ENCODE peak calls at places on chromosomes 3 and 15, in nine cellular contexts. One of them, this sample, is unnamed.

GRCh38 chr3:71006810-71007785 is 576.4 kb downstream of the FOXP1 start:
- DNase-seq in A549: peak
- DNase-seq in lung: no peak
- DNase-seq in left ventricle myocardium inferior: no peak
- DNase-seq in thyroid gland: peak
- DNase-seq in CD4-positive, alpha-beta T cell: no peak
- DNase-seq in neural progenitor cell: peak
- DNase-seq in WERI-Rb-1: no peak
- DNase-seq in retinal pigment epithelial cell: no peak
- DNase-seq in this sample: no peak

GRCh38 chr3:28287046-28287445 is 45.6 kb downstream of the CMC1 start:
- DNase-seq in retinal pigment epithelial cell: no peak
- DNase-seq in left ventricle myocardium inferior: no peak
- DNase-seq in A549: no peak
- DNase-seq in lung: no peak
- DNase-seq in thyroid gland: no peak
- DNase-seq in CD4-positive, alpha-beta T cell: no peak
- DNase-seq in neural progenitor cell: no peak
- DNase-seq in WERI-Rb-1: no peak
- DNase-seq in this sample: no peak

GRCh38 chr15:90018216-90018831 is 17.2 kb downstream of the ZNF710 start:
- DNase-seq in left ventricle myocardium inferior: no peak
- DNase-seq in A549: no peak
- DNase-seq in neural progenitor cell: no peak
- DNase-seq in retinal pigment epithelial cell: no peak
- DNase-seq in lung: no peak
- DNase-seq in thyroid gland: no peak
- DNase-seq in WERI-Rb-1: no peak
- DNase-seq in CD4-positive, alpha-beta T cell: no peak
- DNase-seq in this sample: no peak

GRCh38 chr3:195139091-195139875 is 131.7 kb downstream of the XXYLT1 start:
- DNase-seq in WERI-Rb-1: no peak
- DNase-seq in retinal pigment epithelial cell: no peak
- DNase-seq in lung: no peak
- DNase-seq in thyroid gland: no peak
- DNase-seq in A549: no peak
- DNase-seq in neural progenitor cell: no peak
- DNase-seq in CD4-positive, alpha-beta T cell: no peak
- DNase-seq in left ventricle myocardium inferior: no peak
- DNase-seq in this sample: no peak

GRCh38 chr3:166663194-166663593 is 716.9 kb downstream of the ZBBX start:
- DNase-seq in A549: no peak
- DNase-seq in thyroid gland: no peak
- DNase-seq in CD4-positive, alpha-beta T cell: no peak
- DNase-seq in neural progenitor cell: no peak
- DNase-seq in WERI-Rb-1: no peak
- DNase-seq in lung: no peak
- DNase-seq in left ventricle myocardium inferior: no peak
- DNase-seq in retinal pigment epithelial cell: no peak
- DNase-seq in this sample: no peak

GRCh38 chr3:142947799-142948575 is 15.5 kb downstream of the PAQR9 start:
- DNase-seq in neural progenitor cell: no peak
- DNase-seq in retinal pigment epithelial cell: no peak
- DNase-seq in lung: no peak
- DNase-seq in A549: no peak
- DNase-seq in left ventricle myocardium inferior: no peak
- DNase-seq in CD4-positive, alpha-beta T cell: no peak
- DNase-seq in WERI-Rb-1: no peak
- DNase-seq in thyroid gland: no peak
- DNase-seq in this sample: no peak

GRCh38 chr3:129282727-129283327 is 4.2 kb downstream of the HMCES start:
- DNase-seq in A549: no peak
- DNase-seq in retinal pigment epithelial cell: no peak
- DNase-seq in thyroid gland: no peak
- DNase-seq in CD4-positive, alpha-beta T cell: no peak
- DNase-seq in left ventricle myocardium inferior: no peak
- DNase-seq in neural progenitor cell: no peak
- DNase-seq in lung: no peak
- DNase-seq in WERI-Rb-1: no peak
- DNase-seq in this sample: no peak

GRCh38 chr15:23038741-23039150 is 623 bp downstream of the TUBGCP5 start:
- DNase-seq in lung: no peak
- DNase-seq in A549: peak
- DNase-seq in neural progenitor cell: no peak
- DNase-seq in thyroid gland: peak
- DNase-seq in left ventricle myocardium inferior: no peak
- DNase-seq in CD4-positive, alpha-beta T cell: no peak
- DNase-seq in retinal pigment epithelial cell: peak
- DNase-seq in WERI-Rb-1: no peak
- DNase-seq in this sample: no peak

GRCh38 chr3:14647976-14648955 is 3.3 kb upstream of the CCDC174 start:
- DNase-seq in CD4-positive, alpha-beta T cell: no peak
- DNase-seq in neural progenitor cell: no peak
- DNase-seq in left ventricle myocardium inferior: no peak
- DNase-seq in retinal pigment epithelial cell: no peak
- DNase-seq in A549: no peak
- DNase-seq in thyroid gland: no peak
- DNase-seq in lung: no peak
- DNase-seq in WERI-Rb-1: peak
- DNase-seq in this sample: no peak

GRCh38 chr3:143056372-143056771 is 55.0 kb downstream of the U2SURP start:
- DNase-seq in thyroid gland: no peak
- DNase-seq in WERI-Rb-1: no peak
- DNase-seq in left ventricle myocardium inferior: no peak
- DNase-seq in neural progenitor cell: no peak
- DNase-seq in lung: no peak
- DNase-seq in CD4-positive, alpha-beta T cell: no peak
- DNase-seq in A549: no peak
- DNase-seq in retinal pigment epithelial cell: no peak
- DNase-seq in this sample: no peak

GRCh38 chr3:8303466-8303865 is 198.2 kb upstream of the LMCD1 start:
- DNase-seq in retinal pigment epithelial cell: no peak
- DNase-seq in thyroid gland: no peak
- DNase-seq in lung: no peak
- DNase-seq in left ventricle myocardium inferior: no peak
- DNase-seq in WERI-Rb-1: no peak
- DNase-seq in neural progenitor cell: no peak
- DNase-seq in A549: no peak
- DNase-seq in CD4-positive, alpha-beta T cell: no peak
- DNase-seq in this sample: no peak

GRCh38 chr3:150064952-150065351 is 94.3 kb upstream of the PFN2 start:
- DNase-seq in A549: no peak
- DNase-seq in retinal pigment epithelial cell: no peak
- DNase-seq in thyroid gland: no peak
- DNase-seq in neural progenitor cell: no peak
- DNase-seq in WERI-Rb-1: no peak
- DNase-seq in CD4-positive, alpha-beta T cell: no peak
- DNase-seq in lung: no peak
- DNase-seq in left ventricle myocardium inferior: no peak
- DNase-seq in this sample: no peak

GRCh38 chr3:9314796-9315195 is 48.1 kb upstream of the THUMPD3 start:
- DNase-seq in A549: no peak
- DNase-seq in neural progenitor cell: no peak
- DNase-seq in lung: no peak
- DNase-seq in CD4-positive, alpha-beta T cell: no peak
- DNase-seq in WERI-Rb-1: no peak
- DNase-seq in thyroid gland: no peak
- DNase-seq in retinal pigment epithelial cell: no peak
- DNase-seq in left ventricle myocardium inferior: no peak
- DNase-seq in this sample: no peak

GRCh38 chr3:46206284-46206683 is 1.8 kb downstream of the CCR1 start:
- DNase-seq in WERI-Rb-1: no peak
- DNase-seq in retinal pigment epithelial cell: no peak
- DNase-seq in CD4-positive, alpha-beta T cell: no peak
- DNase-seq in neural progenitor cell: no peak
- DNase-seq in thyroid gland: no peak
- DNase-seq in lung: no peak
- DNase-seq in A549: no peak
- DNase-seq in left ventricle myocardium inferior: no peak
- DNase-seq in this sample: no peak

GRCh38 chr3:46205286-46205960 is 2.7 kb downstream of the CCR1 start:
- DNase-seq in CD4-positive, alpha-beta T cell: no peak
- DNase-seq in retinal pigment epithelial cell: no peak
- DNase-seq in left ventricle myocardium inferior: no peak
- DNase-seq in thyroid gland: no peak
- DNase-seq in WERI-Rb-1: no peak
- DNase-seq in A549: no peak
- DNase-seq in lung: no peak
- DNase-seq in neural progenitor cell: no peak
- DNase-seq in this sample: no peak

GRCh38 chr3:46209751-46210470 is 1.8 kb upstream of the CCR1 start:
- DNase-seq in lung: no peak
- DNase-seq in CD4-positive, alpha-beta T cell: no peak
- DNase-seq in retinal pigment epithelial cell: no peak
- DNase-seq in left ventricle myocardium inferior: no peak
- DNase-seq in thyroid gland: no peak
- DNase-seq in neural progenitor cell: no peak
- DNase-seq in WERI-Rb-1: no peak
- DNase-seq in A549: no peak
- DNase-seq in this sample: no peak

GRCh38 chr3:46209053-46209452 is 940 bp upstream of the CCR1 start:
- DNase-seq in WERI-Rb-1: no peak
- DNase-seq in left ventricle myocardium inferior: no peak
- DNase-seq in neural progenitor cell: no peak
- DNase-seq in lung: no peak
- DNase-seq in A549: no peak
- DNase-seq in CD4-positive, alpha-beta T cell: no peak
- DNase-seq in thyroid gland: no peak
- DNase-seq in retinal pigment epithelial cell: no peak
- DNase-seq in this sample: no peak

GRCh38 chr3:46208167-46208704 is at the start of gene CCR1:
- DNase-seq in WERI-Rb-1: no peak
- DNase-seq in thyroid gland: peak
- DNase-seq in neural progenitor cell: peak
- DNase-seq in left ventricle myocardium inferior: peak
- DNase-seq in lung: peak
- DNase-seq in CD4-positive, alpha-beta T cell: no peak
- DNase-seq in retinal pigment epithelial cell: no peak
- DNase-seq in A549: no peak
- DNase-seq in this sample: no peak
- TF ChIP-seq CTCF in WERI-Rb-1: peak
- TF ChIP-seq CTCF in thyroid gland: no peak
- TF ChIP-seq CTCF in neural progenitor cell: peak
- TF ChIP-seq CTCF in left ventricle myocardium inferior: peak
- TF ChIP-seq CTCF in lung: peak
- TF ChIP-seq CTCF in CD4-positive, alpha-beta T cell: no peak
- TF ChIP-seq CTCF in retinal pigment epithelial cell: peak
- TF ChIP-seq CTCF in A549: peak
- TF ChIP-seq CTCF in this sample: peak

GRCh38 chr3:100891033-100891432 is 102.2 kb downstream of the ABI3BP start:
- DNase-seq in thyroid gland: no peak
- DNase-seq in lung: no peak
- DNase-seq in neural progenitor cell: no peak
- DNase-seq in CD4-positive, alpha-beta T cell: no peak
- DNase-seq in retinal pigment epithelial cell: peak
- DNase-seq in left ventricle myocardium inferior: no peak
- DNase-seq in WERI-Rb-1: no peak
- DNase-seq in A549: no peak
- DNase-seq in this sample: no peak
- TF ChIP-seq CTCF in thyroid gland: no peak
- TF ChIP-seq CTCF in lung: no peak
- TF ChIP-seq CTCF in neural progenitor cell: no peak
- TF ChIP-seq CTCF in CD4-positive, alpha-beta T cell: no peak
- TF ChIP-seq CTCF in retinal pigment epithelial cell: peak
- TF ChIP-seq CTCF in left ventricle myocardium inferior: peak
- TF ChIP-seq CTCF in WERI-Rb-1: no peak
- TF ChIP-seq CTCF in A549: no peak
- TF ChIP-seq CTCF in this sample: peak

GRCh38 chr3:146334151-146334550 is 83.2 kb upstream of the PLSCR4 start:
- DNase-seq in WERI-Rb-1: peak
- DNase-seq in retinal pigment epithelial cell: no peak
- DNase-seq in thyroid gland: no peak
- DNase-seq in neural progenitor cell: no peak
- DNase-seq in lung: no peak
- DNase-seq in A549: no peak
- DNase-seq in CD4-positive, alpha-beta T cell: no peak
- DNase-seq in left ventricle myocardium inferior: peak
- DNase-seq in this sample: no peak
- TF ChIP-seq CTCF in WERI-Rb-1: peak
- TF ChIP-seq CTCF in retinal pigment epithelial cell: no peak
- TF ChIP-seq CTCF in thyroid gland: no peak
- TF ChIP-seq CTCF in neural progenitor cell: no peak
- TF ChIP-seq CTCF in lung: no peak
- TF ChIP-seq CTCF in A549: peak
- TF ChIP-seq CTCF in CD4-positive, alpha-beta T cell: no peak
- TF ChIP-seq CTCF in left ventricle myocardium inferior: peak
- TF ChIP-seq CTCF in this sample: no peak

GRCh38 chr3:196634224-196634623 is 5.3 kb upstream of the NRROS start:
- DNase-seq in left ventricle myocardium inferior: no peak
- DNase-seq in A549: no peak
- DNase-seq in lung: no peak
- DNase-seq in CD4-positive, alpha-beta T cell: no peak
- DNase-seq in thyroid gland: no peak
- DNase-seq in neural progenitor cell: no peak
- DNase-seq in retinal pigment epithelial cell: no peak
- DNase-seq in WERI-Rb-1: no peak
- DNase-seq in this sample: no peak

GRCh38 chr3:196634851-196635250 is 4.6 kb upstream of the NRROS start:
- DNase-seq in lung: no peak
- DNase-seq in CD4-positive, alpha-beta T cell: no peak
- DNase-seq in WERI-Rb-1: no peak
- DNase-seq in A549: no peak
- DNase-seq in left ventricle myocardium inferior: no peak
- DNase-seq in neural progenitor cell: no peak
- DNase-seq in thyroid gland: no peak
- DNase-seq in retinal pigment epithelial cell: no peak
- DNase-seq in this sample: no peak

GRCh38 chr3:196638922-196639516 is 475 bp upstream of the NRROS start:
- DNase-seq in retinal pigment epithelial cell: no peak
- DNase-seq in CD4-positive, alpha-beta T cell: no peak
- DNase-seq in thyroid gland: peak
- DNase-seq in WERI-Rb-1: no peak
- DNase-seq in left ventricle myocardium inferior: no peak
- DNase-seq in lung: no peak
- DNase-seq in neural progenitor cell: no peak
- DNase-seq in A549: no peak
- DNase-seq in this sample: no peak

GRCh38 chr3:196633658-196634151 is 5.8 kb upstream of the NRROS start:
- DNase-seq in thyroid gland: no peak
- DNase-seq in lung: no peak
- DNase-seq in left ventricle myocardium inferior: no peak
- DNase-seq in A549: no peak
- DNase-seq in WERI-Rb-1: no peak
- DNase-seq in neural progenitor cell: no peak
- DNase-seq in retinal pigment epithelial cell: no peak
- DNase-seq in CD4-positive, alpha-beta T cell: no peak
- DNase-seq in this sample: no peak

GRCh38 chr3:196636369-196637349 is 2.8 kb upstream of the NRROS start:
- DNase-seq in left ventricle myocardium inferior: no peak
- DNase-seq in CD4-positive, alpha-beta T cell: no peak
- DNase-seq in lung: no peak
- DNase-seq in retinal pigment epithelial cell: no peak
- DNase-seq in neural progenitor cell: no peak
- DNase-seq in WERI-Rb-1: no peak
- DNase-seq in thyroid gland: no peak
- DNase-seq in A549: no peak
- DNase-seq in this sample: no peak
- TF ChIP-seq CTCF in left ventricle myocardium inferior: no peak
- TF ChIP-seq CTCF in CD4-positive, alpha-beta T cell: no peak
- TF ChIP-seq CTCF in lung: no peak
- TF ChIP-seq CTCF in retinal pigment epithelial cell: no peak
- TF ChIP-seq CTCF in neural progenitor cell: no peak
- TF ChIP-seq CTCF in WERI-Rb-1: no peak
- TF ChIP-seq CTCF in thyroid gland: no peak
- TF ChIP-seq CTCF in A549: no peak
- TF ChIP-seq CTCF in this sample: no peak

GRCh38 chr3:72888546-72889309 is 882 bp downstream of the GXYLT2 start:
- DNase-seq in CD4-positive, alpha-beta T cell: no peak
- DNase-seq in retinal pigment epithelial cell: no peak
- DNase-seq in A549: peak
- DNase-seq in WERI-Rb-1: peak
- DNase-seq in thyroid gland: peak
- DNase-seq in left ventricle myocardium inferior: no peak
- DNase-seq in lung: no peak
- DNase-seq in neural progenitor cell: peak
- DNase-seq in this sample: no peak
- TF ChIP-seq CTCF in CD4-positive, alpha-beta T cell: no peak
- TF ChIP-seq CTCF in retinal pigment epithelial cell: no peak
- TF ChIP-seq CTCF in A549: no peak
- TF ChIP-seq CTCF in WERI-Rb-1: no peak
- TF ChIP-seq CTCF in thyroid gland: no peak
- TF ChIP-seq CTCF in left ventricle myocardium inferior: no peak
- TF ChIP-seq CTCF in lung: no peak
- TF ChIP-seq CTCF in neural progenitor cell: no peak
- TF ChIP-seq CTCF in this sample: peak